ENCODE peak calls at places on chromosomes 3 and 15, in nine cellular contexts. V is stomach, I is sigmoid colon, E is HCT116, J is breast epithelium, N is SK-N-SH, R is Panc1, O is upper lobe of left lung, D is transverse colon. M is an unnamed sample.

GRCh38 chr15:99014803-99015676 is 7.4 kb upstream of the PGPEP1L start:
- DNase-seq in R (no peak), J (peak; percentile 65), O (peak; percentile 81), N (peak; percentile 78), V (peak; percentile 80), D (peak; percentile 47), I (peak; percentile 80), E (peak; percentile 36), M (peak; percentile 84)

GRCh38 chr3:188146219-188146618 is 7.7 kb upstream of the LPP start:
- DNase-seq in O (no peak), J (no peak), I (no peak), E (no peak), N (no peak), D (no peak), V (no peak), R (no peak), M (no peak)

GRCh38 chr3:141728355-141728892 is 9.7 kb upstream of the RNF7 start:
- DNase-seq in D (no peak), I (no peak), J (no peak), O (no peak), N (no peak), R (no peak), E (no peak), V (no peak), M (no peak)

GRCh38 chr15:43189296-43189695 is 4.1 kb downstream of the CCNDBP1 start:
- DNase-seq in E (no peak), N (no peak), I (no peak), O (no peak), D (no peak), V (no peak), R (no peak), J (no peak), M (no peak)

GRCh38 chr3:159669024-159669476 is 319.6 kb upstream of the IL12A start:
- DNase-seq in N (no peak), V (no peak), R (no peak), I (no peak), D (no peak), E (no peak), O (peak; percentile 36), J (no peak), M (no peak)

GRCh38 chr3:182989566-182989965 is 9.2 kb upstream of the DCUN1D1 start:
- DNase-seq in E (no peak), N (no peak), R (no peak), O (peak; percentile 41), D (no peak), J (no peak), V (no peak), I (no peak), M (no peak)

GRCh38 chr3:186107148-186108105 is 1.5 kb downstream of the ETV5 start:
- DNase-seq in D (peak; percentile 51), O (peak; percentile 74), I (peak; percentile 76), R (no peak), E (peak; percentile 34), V (peak; percentile 69), N (peak; percentile 73), J (peak; percentile 62), M (peak; percentile 90)

GRCh38 chr15:36682091-36682490 is 102.7 kb downstream of the CDIN1 start:
- DNase-seq in E (no peak), J (no peak), D (no peak), N (no peak), R (no peak), V (no peak), I (no peak), O (no peak), M (no peak)

GRCh38 chr3:51700403-51700802 is 6.5 kb upstream of the GRM2 start:
- DNase-seq in V (no peak), E (no peak), O (no peak), J (no peak), I (no peak), D (no peak), N (no peak), R (no peak), M (no peak)

DNA sequence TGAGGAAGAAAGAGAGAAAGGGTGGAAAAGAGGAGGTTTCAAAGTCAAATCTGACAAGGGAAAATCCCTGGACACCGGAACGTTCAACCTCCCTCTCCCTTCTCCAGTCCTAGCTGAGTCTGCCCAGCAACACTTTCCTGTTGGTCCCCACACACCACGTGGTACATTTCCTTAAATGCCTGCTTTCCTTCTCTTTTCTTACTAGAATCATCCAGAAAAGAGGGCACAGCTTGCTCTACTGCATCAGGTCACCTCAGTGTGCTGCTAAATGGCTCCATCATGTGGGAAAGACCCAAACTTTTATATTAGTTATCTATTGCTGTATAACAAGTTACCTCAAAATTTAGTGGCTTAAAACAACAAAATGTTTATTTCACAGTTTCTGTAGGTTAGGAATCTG is 181.2 kb downstream of the NECTIN3 start:
- DNase-seq in J (no peak), O (peak; percentile 58), N (peak; percentile 4), I (no peak), V (no peak), R (no peak), E (no peak), D (no peak), M (peak; percentile 41)
- TF ChIP-seq CTCF in J (no peak), O (no peak), N (no peak), I (no peak), V (no peak), R (no peak), E (no peak), D (no peak), M (no peak)

GRCh38 chr15:89118481-89118989 is 30.3 kb downstream of the ABHD2 start:
- DNase-seq in V (no peak), O (no peak), J (no peak), E (no peak), I (no peak), N (no peak), R (no peak), D (no peak), M (no peak)

GRCh38 chr15:89122532-89123525 is 34.6 kb downstream of the ABHD2 start:
- DNase-seq in V (no peak), D (no peak), N (no peak), E (no peak), R (no peak), I (no peak), O (no peak), J (no peak), M (no peak)

GRCh38 chr15:89121414-89121813 is 33.2 kb downstream of the ABHD2 start:
- DNase-seq in D (peak; percentile 72), E (no peak), I (no peak), V (peak; percentile 56), O (peak; percentile 68), N (no peak), R (no peak), J (no peak), M (no peak)

GRCh38 chr15:89117790-89118189 is 29.5 kb downstream of the ABHD2 start:
- DNase-seq in D (no peak), E (no peak), V (no peak), R (no peak), N (no peak), I (no peak), J (no peak), O (no peak), M (no peak)

DNA sequence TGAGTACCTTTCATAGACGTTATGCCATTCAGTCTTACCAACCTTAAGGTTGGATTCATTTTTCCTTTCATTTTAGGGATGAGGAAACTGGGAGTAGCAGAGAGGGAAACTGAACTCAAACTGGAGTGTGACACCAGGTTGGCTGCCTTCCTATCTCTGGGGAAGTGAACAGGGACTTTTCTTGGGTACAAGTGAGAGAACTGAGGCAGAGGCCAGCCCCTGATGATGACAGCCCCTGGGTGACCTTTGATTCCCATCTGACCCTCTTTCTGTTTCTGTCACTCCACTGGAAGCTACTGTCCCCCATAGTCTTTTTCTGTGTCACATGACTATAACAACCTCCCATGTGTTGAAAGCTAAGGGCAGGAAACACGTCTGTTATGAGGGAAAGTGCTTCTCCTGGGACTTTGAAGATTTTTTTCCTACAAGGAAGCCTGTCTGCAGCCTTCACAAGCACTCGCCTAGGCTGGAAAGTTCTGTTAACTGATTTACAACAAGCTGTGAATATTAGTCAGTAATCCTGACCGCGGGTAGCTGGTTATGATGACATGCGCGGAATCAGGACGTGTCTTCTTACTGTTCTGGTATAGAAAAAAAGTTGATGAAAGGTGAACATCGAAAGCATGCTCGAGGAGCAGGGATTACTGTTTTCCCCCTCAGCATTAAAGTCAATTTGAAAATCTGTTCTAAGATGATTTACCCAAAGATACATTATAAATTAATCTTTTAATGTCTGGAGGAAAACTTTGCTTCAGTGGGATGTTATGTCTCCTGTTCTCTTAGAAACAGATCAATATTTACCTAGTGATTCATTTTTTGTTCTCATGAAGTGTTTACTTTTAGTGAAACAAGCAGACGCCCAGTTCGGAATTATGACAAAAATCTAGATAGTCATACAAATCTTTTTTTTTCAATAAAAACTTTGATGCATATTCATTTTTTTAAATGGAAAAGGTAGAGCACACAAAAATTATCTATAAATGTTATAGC is 31.5 kb downstream of the ABHD2 start:
- DNase-seq in N (no peak), J (no peak), D (no peak), V (no peak), O (no peak), E (no peak), R (peak; percentile 78), I (no peak), M (no peak)
- TF ChIP-seq POLR2AphosphoS5 in N (no peak), J (no peak), D (no peak), V (no peak), O (no peak), E (no peak), R (no peak), I (no peak), M (no peak)

DNA sequence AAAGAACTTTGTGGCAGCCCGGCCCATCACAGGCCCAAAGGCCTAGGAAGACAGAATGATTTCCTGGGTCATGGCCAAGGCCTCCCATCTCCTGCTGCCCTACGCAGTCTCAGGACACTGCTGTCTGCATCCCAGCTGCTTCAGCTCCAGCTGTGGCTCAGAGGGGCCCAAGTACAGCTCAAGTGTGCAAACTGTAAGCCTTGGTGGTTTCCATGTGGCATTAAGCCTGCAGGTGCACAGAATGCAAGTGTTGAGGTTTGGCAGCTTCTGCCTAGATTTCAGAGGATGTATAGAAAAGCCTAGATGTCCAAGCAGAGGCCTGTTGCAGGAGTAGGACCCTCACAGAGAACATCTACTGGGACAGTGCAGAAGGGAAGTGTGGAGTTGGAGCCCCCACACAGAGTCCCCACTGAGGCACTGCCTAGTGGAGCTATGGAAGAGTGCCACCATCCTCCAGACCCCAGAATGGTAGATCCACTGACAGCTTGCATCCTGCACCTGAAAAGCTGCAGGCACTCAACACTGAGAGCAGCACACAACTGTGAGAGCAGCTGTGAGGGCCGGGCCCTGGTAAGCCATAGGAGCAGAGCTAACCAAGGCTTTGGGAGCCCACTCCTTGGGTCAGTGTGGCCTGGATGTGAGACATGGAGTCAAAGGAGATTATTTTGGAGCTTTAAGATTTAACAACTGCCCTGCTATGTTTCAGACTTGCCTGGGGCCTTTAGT is 208.2 kb upstream of the CMC1 start:
- DNase-seq in E (no peak), I (no peak), D (no peak), N (no peak), J (no peak), O (no peak), V (no peak), R (no peak), M (no peak)
- H3K9me3 ChIP-seq in E (no peaks in the 10 kb centered on the region), I (peaks cover 8% of the 10 kb centered on the region), D (peaks cover 3% of the 10 kb centered on the region), N (no peaks in the 10 kb centered on the region), J (peaks cover 11% of the 10 kb centered on the region), O (peaks cover 5% of the 10 kb centered on the region), V (peaks cover 27% of the 10 kb centered on the region), R (no peaks in the 10 kb centered on the region), M (peaks cover 25% of the 10 kb centered on the region)

DNA sequence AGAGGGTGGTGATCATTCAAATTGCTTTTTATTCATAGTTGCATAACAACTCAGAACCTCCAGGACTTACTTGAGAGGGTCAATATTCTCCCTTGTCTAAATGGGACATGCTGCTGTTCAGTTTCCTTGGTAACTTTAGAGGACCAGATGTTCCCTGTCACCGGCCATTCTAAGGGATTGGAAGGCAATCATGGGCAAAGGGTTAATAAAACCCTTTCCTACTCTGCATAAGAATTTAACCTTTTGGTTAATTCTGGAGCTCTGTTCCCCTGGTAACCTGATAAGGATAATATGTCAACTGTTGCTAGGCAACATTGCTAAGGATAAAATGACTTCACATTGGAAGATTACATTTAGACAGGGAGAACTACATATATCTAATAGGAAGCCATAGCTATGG is 326.0 kb upstream of the PDZRN3 start:
- DNase-seq in N (no peak), R (no peak), J (no peak), E (no peak), O (no peak), I (no peak), D (no peak), V (no peak), M (no peak)
- TF ChIP-seq CTCF in N (no peak), R (no peak), J (no peak), E (no peak), O (no peak), I (no peak), D (no peak), V (no peak), M (no peak)

M was measured in spleen.